ENCODE peak calls at places on chromosomes 1 and 21, in four cellular contexts. P, M, R and C are unnamed samples.

GRCh38 chr1:1033009-1033587 is 13.2 kb downstream of the AGRN start:
- DNase-seq in P (peak), M (peak), R (peak), C (peak)

GRCh38 chr1:3714284-3714741 is 37.9 kb upstream of the CCDC27 start:
- DNase-seq in P (no peak), R (no peak), M (peak), C (no peak)

GRCh38 chr21:19420607-19421006 is 1017.0 kb upstream of the TMPRSS15 start:
- DNase-seq in R (no peak), M (no peak), P (no peak), C (no peak)

GRCh38 chr21:45972353-45972715 is 9.2 kb upstream of the COL6A1 start:
- DNase-seq in P (no peak), M (peak), R (peak), C (peak)

GRCh38 chr1:38608202-38608864 is 251.2 kb downstream of the RRAGC start:
- DNase-seq in P (peak), M (no peak), R (peak), C (no peak)

GRCh38 chr21:29209696-29210095 is 79.3 kb downstream of the MAP3K7CL start:
- DNase-seq in M (no peak), R (no peak), P (no peak), C (no peak)

GRCh38 chr1:86499987-86500593 is 31.4 kb downstream of the CLCA1 start:
- DNase-seq in M (no peak), P (no peak), R (no peak), C (no peak)

GRCh38 chr21:45011911-45012660 is 62.3 kb upstream of the ADARB1 start:
- DNase-seq in P (peak), R (peak), M (peak), C (no peak)

GRCh38 chr1:24251501-24251900 is 64.4 kb upstream of the IFNLR1 start:
- DNase-seq in P (no peak), M (no peak), R (no peak), C (no peak)

GRCh38 chr1:229848762-229849677 is 218.0 kb upstream of the GALNT2 start:
- DNase-seq in P (no peak), R (no peak), M (no peak), C (no peak)
- TF ChIP-seq CTCF in P (peak), R (peak), M (peak), C (peak)

GRCh38 chr1:197774691-197775281 is 494 bp downstream of the DENND1B start:
- DNase-seq in M (no peak), P (peak), R (peak), C (peak)
- TF ChIP-seq CTCF in M (no peak), P (no peak), R (no peak), C (no peak)

GRCh38 chr1:6785721-6786505 is 659 bp downstream of the CAMTA1 start:
- DNase-seq in M (peak), R (peak), P (peak), C (peak)
- TF ChIP-seq CTCF in M (peak), R (no peak), P (no peak), C (peak)

GRCh38 chr1:22760453-22760852 is 49.8 kb downstream of the EPHB2 start:
- DNase-seq in R (no peak), P (no peak), M (no peak), C (no peak)
- TF ChIP-seq CTCF in R (no peak), P (no peak), M (no peak), C (no peak)

DNA sequence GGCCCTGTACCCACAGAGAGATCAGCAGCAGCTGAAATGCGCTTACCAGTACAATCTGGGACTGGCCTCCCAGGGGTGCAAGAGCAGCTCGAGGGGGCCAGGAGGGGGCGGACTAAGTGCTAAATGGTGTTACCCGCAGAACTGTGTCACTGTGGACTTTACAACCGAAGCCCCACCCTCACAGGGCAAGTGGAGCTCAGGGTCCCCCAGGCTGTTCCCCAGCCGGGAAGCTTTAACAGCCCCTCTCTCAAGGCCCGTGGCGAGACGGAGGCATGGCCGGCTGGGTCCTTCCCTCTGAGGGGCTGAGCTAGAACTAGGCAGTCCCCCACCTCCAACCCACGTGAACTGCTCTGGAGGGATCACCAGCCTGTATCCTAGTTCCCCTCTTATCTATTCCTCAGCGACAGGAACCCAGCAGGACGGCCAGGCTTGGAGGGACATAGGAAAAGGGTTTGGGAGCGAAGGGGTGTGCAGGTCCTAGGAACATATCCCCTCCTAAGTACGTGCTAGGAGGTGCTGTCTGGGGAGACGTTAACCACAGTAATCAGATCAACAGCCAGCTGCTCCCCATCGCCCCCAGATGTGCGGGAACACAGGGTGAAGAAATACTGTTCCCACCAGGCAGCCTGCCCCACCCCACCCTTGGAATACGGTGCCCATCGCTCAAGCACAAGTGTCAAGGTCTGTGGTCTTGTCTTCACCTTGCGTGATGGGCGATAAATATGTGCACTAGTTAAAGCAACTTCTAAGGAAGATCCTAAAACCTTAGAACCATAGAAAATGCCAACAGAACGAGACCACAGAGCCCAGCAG is 24.4 kb downstream of the ZBTB17 start:
- DNase-seq in R (no peak), M (no peak), P (no peak), C (no peak)
- TF ChIP-seq CTCF in R (no peak), M (no peak), P (no peak), C (no peak)

GRCh38 chr1:115505157-115505571 is 136.6 kb upstream of the VANGL1 start:
- DNase-seq in M (no peak), R (no peak), P (no peak), C (no peak)

GRCh38 chr1:115501476-115501875 is 140.3 kb upstream of the VANGL1 start:
- DNase-seq in P (no peak), R (no peak), M (no peak), C (no peak)

GRCh38 chr1:115506523-115507255 is 135.1 kb upstream of the VANGL1 start:
- DNase-seq in R (no peak), P (no peak), M (no peak), C (no peak)

GRCh38 chr1:115507916-115508315 is 133.9 kb upstream of the VANGL1 start:
- DNase-seq in M (no peak), P (no peak), R (no peak), C (no peak)

DNA sequence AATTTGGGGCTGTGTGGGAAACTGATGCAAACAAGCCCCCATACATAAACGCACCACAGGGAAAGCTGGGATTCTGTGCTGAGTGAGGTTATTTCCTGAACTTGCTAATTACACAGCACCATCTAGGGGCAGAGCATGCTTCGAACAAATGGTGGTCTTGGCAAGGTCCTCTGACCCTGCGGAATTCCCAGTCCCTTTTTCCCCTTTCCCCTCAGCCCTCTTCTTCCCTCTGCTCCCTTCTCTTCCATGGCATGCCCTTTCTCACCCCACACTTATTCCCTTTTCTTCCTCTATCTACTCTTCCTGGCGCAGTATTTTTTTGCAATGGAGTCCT is 134.5 kb upstream of the VANGL1 start:
- DNase-seq in R (peak), P (peak), M (no peak), C (no peak)
- TF ChIP-seq CTCF in R (no peak), P (no peak), M (peak), C (peak)